ENCODE peak calls at places on chromosomes 12 and 14, in nine cellular contexts. D, N, W, M, T, V, X, G and A are unnamed samples.

GRCh38 chr12:75735853-75736252 is 224.4 kb upstream of the KRR1 start:
- DNase-seq in G (no peak), V (no peak), W (no peak), T (no peak), M (no peak), N (no peak), X (no peak), D (peak), A (no peak)

GRCh38 chr12:83335748-83336147 is 649.0 kb downstream of the TMTC2 start:
- DNase-seq in D (no peak), M (no peak), G (no peak), V (no peak), X (no peak), W (no peak), T (no peak), N (no peak), A (no peak)

GRCh38 chr14:37466623-37467088 is 128.4 kb downstream of the FOXA1 start:
- DNase-seq in G (peak), V (no peak), M (no peak), D (no peak), N (no peak), X (no peak), T (no peak), W (no peak), A (no peak)

GRCh38 chr12:101552277-101552676 is 42.5 kb upstream of the MYBPC1 start:
- DNase-seq in M (no peak), V (no peak), N (no peak), G (no peak), X (no peak), D (peak), W (no peak), T (peak), A (no peak)

GRCh38 chr14:60722836-60723217 is 1.3 kb downstream of the SIX4 start:
- DNase-seq in D (peak), W (no peak), T (peak), G (no peak), M (peak), V (no peak), X (no peak), N (no peak), A (peak)

GRCh38 chr14:99968156-99968920 is 96.9 kb upstream of the EVL start:
- DNase-seq in W (no peak), X (no peak), N (no peak), G (no peak), V (no peak), D (peak), T (no peak), M (no peak), A (no peak)

GRCh38 chr14:99389171-99389826 is 91.4 kb downstream of the SETD3 start:
- DNase-seq in N (no peak), D (peak), M (peak), G (no peak), T (peak), W (peak), X (peak), V (peak), A (peak)

GRCh38 chr14:20515846-20516245 is 10.5 kb downstream of the RNASE10 start:
- DNase-seq in T (no peak), G (no peak), V (no peak), W (no peak), D (no peak), X (no peak), M (no peak), N (no peak), A (no peak)

GRCh38 chr14:97446087-97446486 is 648.9 kb downstream of the VRK1 start:
- DNase-seq in X (peak), G (no peak), N (no peak), M (no peak), V (no peak), T (peak), W (no peak), D (no peak), A (no peak)

GRCh38 chr12:68557011-68557715 is 53.5 kb upstream of the RAP1B start:
- DNase-seq in T (no peak), V (no peak), N (no peak), W (no peak), G (no peak), M (no peak), D (peak), X (no peak), A (peak)

GRCh38 chr12:94207467-94208432 is 59.4 kb downstream of the PLXNC1 start:
- DNase-seq in X (peak), M (no peak), D (peak), N (no peak), V (no peak), W (no peak), G (no peak), T (no peak), A (no peak)

GRCh38 chr12:52232916-52233461 is at the start of gene KRT7:
- DNase-seq in G (no peak), W (peak), X (no peak), V (no peak), D (no peak), M (no peak), N (no peak), T (peak), A (peak)

GRCh38 chr14:22555573-22556011 is 33.4 kb downstream of the DAD1 start:
- DNase-seq in T (no peak), X (no peak), W (no peak), G (no peak), M (no peak), N (peak), V (no peak), D (no peak), A (no peak)

GRCh38 chr12:33759279-33759678 is 263.0 kb upstream of the ALG10 start:
- DNase-seq in M (peak), D (no peak), X (no peak), G (no peak), N (no peak), V (no peak), W (no peak), T (no peak), A (no peak)

GRCh38 chr12:50992814-50993213 is 33.4 kb downstream of the SLC11A2 start:
- DNase-seq in T (no peak), D (no peak), W (no peak), N (no peak), X (no peak), G (no peak), V (no peak), M (peak), A (peak)

GRCh38 chr12:46663297-46663696 is 162.5 kb downstream of the SLC38A4 start:
- DNase-seq in X (no peak), T (no peak), D (no peak), M (no peak), G (no peak), N (no peak), W (no peak), V (no peak), A (no peak)